ENCODE peak calls at places on chromosomes 6 and 20, in four cellular contexts. G is DMS 273 treated with DMSO at 0.1 percent for 48 hours; X is fibroblast of lung; A is CD4-positive, alpha-beta memory T cell. E is an unnamed sample.

GRCh38 chr6:115078555-115078954 is 735.7 kb upstream of the HS3ST5 start:
- DNase-seq in G (no peak), X (no peak), A (no peak), E (no peak)

GRCh38 chr6:132511836-132512230 is 1.1 kb downstream of the STX7 start:
- DNase-seq in X (no peak), A (no peak), G (no peak), E (no peak)

GRCh38 chr6:134909701-134910595 is 40.0 kb downstream of the ALDH8A1 start:
- DNase-seq in G (no peak), A (no peak), X (peak; percentile 27), E (no peak)

GRCh38 chr20:24872291-24873014 is 76.6 kb upstream of the CST7 start:
- DNase-seq in G (peak; percentile 15), A (no peak), X (no peak), E (no peak)

GRCh38 chr6:104623052-104623690 is 236.5 kb downstream of the HACE1 start:
- DNase-seq in X (no peak), A (no peak), G (no peak), E (no peak)

GRCh38 chr6:125066964-125067363 is 86.6 kb upstream of the TPD52L1 start:
- DNase-seq in G (no peak), A (peak; percentile 52), X (peak; percentile 89), E (no peak)

GRCh38 chr6:129251669-129252376 is 368.9 kb downstream of the LAMA2 start:
- DNase-seq in A (peak; percentile 42), G (peak; percentile 13), X (peak; percentile 73), E (peak; percentile 43)

GRCh38 chr20:19631410-19631809 is 126.6 kb upstream of the RIN2 start:
- DNase-seq in G (no peak), X (no peak), A (no peak), E (no peak)

GRCh38 chr6:30325873-30326445 is 768 bp upstream of the TRIM39 start:
- DNase-seq in X (peak; percentile 86), A (no peak), G (peak; percentile 54), E (no peak)

GRCh38 chr20:50400705-50401045 is 109.5 kb upstream of the PTPN1 start:
- DNase-seq in A (no peak), X (no peak), G (no peak), E (no peak)

GRCh38 chr6:107716688-107717089 is 107.4 kb downstream of the SCML4 start:
- DNase-seq in A (peak; percentile 85), X (peak; percentile 21), G (no peak), E (no peak)

GRCh38 chr6:106119526-106119925 is 33.4 kb downstream of the PRDM1 start:
- DNase-seq in A (no peak), X (no peak), G (no peak), E (no peak)

GRCh38 chr20:40640667-40641066 is 48.4 kb downstream of the MAFB start:
- DNase-seq in G (no peak), X (no peak), A (no peak), E (no peak)

GRCh38 chr6:56851104-56851503 is 103.8 kb upstream of the BEND6 start:
- DNase-seq in G (no peak), X (peak; percentile 81), A (no peak), E (no peak)

GRCh38 chr20:59596690-59597089 is 7.7 kb upstream of the PHACTR3 start:
- DNase-seq in X (no peak), A (no peak), G (no peak), E (no peak)

GRCh38 chr6:99350573-99350972 is 1.1 kb upstream of the FAXC start:
- DNase-seq in A (no peak), X (no peak), G (no peak), E (no peak)

GRCh38 chr6:89034586-89035251 is 45.8 kb upstream of the PNRC1 start:
- DNase-seq in X (peak; percentile 65), A (no peak), G (no peak), E (peak; percentile 81)

GRCh38 chr6:43773050-43773956 is 3.3 kb downstream of the VEGFA start:
- DNase-seq in X (peak; percentile 19), G (peak; percentile 33), A (peak; percentile 23), E (no peak)

GRCh38 chr6:70413829-70414494 is 654 bp downstream of the FAM135A start:
- DNase-seq in A (peak; percentile 14), X (peak; percentile 10), G (no peak), E (no peak)

GRCh38 chr6:118581489-118581959 is 33.4 kb downstream of the PLN start:
- DNase-seq in G (no peak), X (peak; percentile 81), A (no peak), E (no peak)

GRCh38 chr6:90610671-90611542 is 24.0 kb upstream of the MAP3K7 start:
- DNase-seq in G (no peak), X (peak; percentile 39), A (peak; percentile 9), E (no peak)

GRCh38 chr20:32965581-32966373 is 38.5 kb downstream of the SUN5 start:
- DNase-seq in A (no peak), G (no peak), X (no peak), E (no peak)

GRCh38 chr6:25601797-25602679 is 50.0 kb upstream of the SCGN start:
- DNase-seq in A (peak; percentile 41), X (peak; percentile 48), G (peak; percentile 9), E (peak; percentile 42)

GRCh38 chr6:17200395-17200794 is 80.8 kb upstream of the RBM24 start:
- DNase-seq in X (no peak), A (no peak), G (no peak), E (no peak)